ENCODE peak calls at places on chromosomes 4 and X, in eight cellular contexts. R, U, G, E, P, L, X and W are unnamed samples.

GRCh38 chr4:52192697-52193096 is 141.6 kb downstream of the SPATA18 start:
- DNase-seq in R (no peak), U (no peak), G (no peak), E (no peak), P (no peak), L (no peak), X (no peak), W (no peak)

GRCh38 chr4:76275486-76276126 is 24.1 kb downstream of the FAM47E start:
- DNase-seq in R (peak), U (no peak), G (no peak), E (no peak), P (no peak), L (no peak), X (no peak), W (no peak)

GRCh38 chr4:108972613-108973283 is 209.9 kb upstream of the ETNPPL start:
- DNase-seq in R (no peak), U (no peak), G (no peak), E (no peak), P (no peak), L (no peak), X (no peak), W (no peak)

GRCh38 chrX:96052078-96052477 is 632.6 kb upstream of the DIAPH2 start:
- DNase-seq in R (no peak), U (no peak), G (no peak), E (no peak), P (no peak), L (no peak), X (no peak), W (no peak)

GRCh38 chr4:97027989-97028388 is 1115.3 kb downstream of the STPG2 start:
- DNase-seq in R (no peak), U (no peak), G (no peak), E (no peak), P (no peak), L (no peak), X (no peak), W (no peak)

GRCh38 chr4:158065176-158065575 is 107.6 kb downstream of the GASK1B start:
- DNase-seq in R (no peak), U (no peak), G (no peak), E (no peak), P (peak), L (no peak), X (no peak), W (no peak)

GRCh38 chr4:140052050-140052449 is 101.9 kb downstream of the MAML3 start:
- DNase-seq in R (peak), U (peak), G (peak), E (peak), P (peak), L (peak), X (no peak), W (peak)

GRCh38 chr4:13511101-13511500 is 27.0 kb upstream of the RAB28 start:
- DNase-seq in R (no peak), U (no peak), G (no peak), E (no peak), P (no peak), L (no peak), X (no peak), W (no peak)

GRCh38 chrX:68292471-68292870 is 140.8 kb downstream of the OPHN1 start:
- DNase-seq in R (no peak), U (no peak), G (no peak), E (no peak), P (no peak), L (no peak), X (no peak), W (no peak)

GRCh38 chr4:181897935-181898334 is 345.3 kb upstream of the TENM3 start:
- DNase-seq in R (peak), U (no peak), G (no peak), E (no peak), P (no peak), L (no peak), X (no peak), W (no peak)

GRCh38 chr4:6332042-6332668 is 62.5 kb downstream of the WFS1 start:
- DNase-seq in R (no peak), U (peak), G (no peak), E (peak), P (peak), L (no peak), X (no peak), W (no peak)

GRCh38 chr4:145484240-145484846 is 2.7 kb downstream of the SMAD1 start:
- DNase-seq in R (no peak), U (no peak), G (no peak), E (no peak), P (no peak), L (no peak), X (no peak), W (no peak)

GRCh38 chr4:83858121-83858520 is 322.2 kb downstream of the GPAT3 start:
- DNase-seq in R (no peak), U (no peak), G (no peak), E (no peak), P (no peak), L (no peak), X (no peak), W (no peak)

GRCh38 chr4:71211748-71212147 is 127.1 kb upstream of the SLC4A4 start:
- DNase-seq in R (peak), U (no peak), G (no peak), E (no peak), P (no peak), L (no peak), X (no peak), W (no peak)

GRCh38 chrX:54482839-54483593 is 13.0 kb downstream of the FGD1 start:
- DNase-seq in R (peak), U (no peak), G (no peak), E (no peak), P (peak), L (no peak), X (no peak), W (peak)

GRCh38 chrX:153734871-153735270 is 10.2 kb downstream of the ABCD1 start:
- DNase-seq in R (no peak), U (no peak), G (no peak), E (no peak), P (no peak), L (no peak), X (no peak), W (no peak)

GRCh38 chrX:137119049-137119448 is 85.3 kb upstream of the GPR101 start:
- DNase-seq in R (no peak), U (no peak), G (no peak), E (no peak), P (no peak), L (no peak), X (no peak), W (no peak)

GRCh38 chr4:157217708-157218107 is 2.8 kb upstream of the GRIA2 start:
- DNase-seq in R (peak), U (no peak), G (no peak), E (no peak), P (peak), L (no peak), X (no peak), W (no peak)

GRCh38 chr4:30862176-30862575 is 142.0 kb downstream of the PCDH7 start:
- DNase-seq in R (no peak), U (no peak), G (no peak), E (no peak), P (no peak), L (no peak), X (no peak), W (no peak)

GRCh38 chrX:130801901-130802300 is 101.1 kb downstream of the ENOX2 start:
- DNase-seq in R (peak), U (no peak), G (no peak), E (no peak), P (peak), L (no peak), X (no peak), W (no peak)

GRCh38 chr4:190017357-190018200 is 9.5 kb downstream of the FRG2 start:
- DNase-seq in R (peak), U (no peak), G (no peak), E (peak), P (peak), L (no peak), X (no peak), W (no peak)

GRCh38 chrX:71095971-71096701 is 485 bp downstream of the FOXO4 start:
- DNase-seq in R (no peak), U (no peak), G (no peak), E (no peak), P (no peak), L (no peak), X (no peak), W (no peak)

GRCh38 chr4:24686866-24687672 is 102.7 kb upstream of the DHX15 start:
- DNase-seq in R (peak), U (no peak), G (no peak), E (no peak), P (peak), L (no peak), X (no peak), W (no peak)

GRCh38 chrX:69060631-69061408 is 104.4 kb downstream of the PJA1 start:
- DNase-seq in R (peak), U (no peak), G (peak), E (no peak), P (peak), L (peak), X (no peak), W (peak)

GRCh38 chrX:2397648-2398340 is 103.0 kb downstream of the DHRSX start:
- DNase-seq in R (no peak), U (no peak), G (no peak), E (no peak), P (no peak), L (no peak), X (no peak), W (no peak)

GRCh38 chrX:109140463-109140862 is 341.4 kb downstream of the GUCY2F start:
- DNase-seq in R (no peak), U (no peak), G (no peak), E (no peak), P (no peak), L (no peak), X (no peak), W (no peak)

GRCh38 chr4:1180663-1181062 is 8.3 kb upstream of the SPON2 start:
- DNase-seq in R (no peak), U (no peak), G (no peak), E (no peak), P (no peak), L (no peak), X (no peak), W (no peak)

GRCh38 chr4:4791299-4791798 is 68.1 kb upstream of the MSX1 start:
- DNase-seq in R (peak), U (no peak), G (no peak), E (no peak), P (peak), L (no peak), X (no peak), W (no peak)

GRCh38 chr4:77305766-77306165 is 148.8 kb downstream of the CCNG2 start:
- DNase-seq in R (no peak), U (no peak), G (no peak), E (no peak), P (no peak), L (no peak), X (no peak), W (no peak)

GRCh38 chrX:133417364-133417763 is 2.1 kb upstream of the GPC4 start:
- DNase-seq in R (no peak), U (no peak), G (no peak), E (no peak), P (peak), L (no peak), X (no peak), W (no peak)

GRCh38 chr4:113574636-113575103 is 186.9 kb downstream of the CAMK2D start:
- DNase-seq in R (peak), U (no peak), G (no peak), E (no peak), P (no peak), L (no peak), X (no peak), W (no peak)

GRCh38 chrX:140508958-140509357 is 4.1 kb upstream of the SOX3 start:
- DNase-seq in R (no peak), U (no peak), G (no peak), E (no peak), P (no peak), L (no peak), X (no peak), W (no peak)

GRCh38 chrX:140510306-140510676 is 5.4 kb upstream of the SOX3 start:
- DNase-seq in R (no peak), U (no peak), G (no peak), E (no peak), P (peak), L (no peak), X (no peak), W (no peak)

GRCh38 chrX:140509468-140510305 is 4.8 kb upstream of the SOX3 start:
- DNase-seq in R (no peak), U (no peak), G (no peak), E (no peak), P (peak), L (no peak), X (no peak), W (no peak)

GRCh38 chrX:140507982-140508305 is 3.1 kb upstream of the SOX3 start:
- DNase-seq in R (peak), U (no peak), G (no peak), E (no peak), P (peak), L (no peak), X (no peak), W (no peak)

GRCh38 chrX:140510895-140511295 is 6.0 kb upstream of the SOX3 start:
- DNase-seq in R (no peak), U (no peak), G (no peak), E (no peak), P (peak), L (no peak), X (no peak), W (no peak)
- H3K4me3 ChIP-seq in R (no peak), U (no peak), G (no peak), E (no peak), P (peak), L (no peak), X (no peak), W (no peak)

GRCh38 chr4:101315041-101315440 is 32.3 kb downstream of the PPP3CA start:
- DNase-seq in R (no peak), U (no peak), G (no peak), E (no peak), P (no peak), L (no peak), X (no peak), W (no peak)
- H3K27ac ChIP-seq in R (no peak), U (no peak), G (no peak), E (no peak), P (no peak), L (no peak), X (no peak), W (no peak)

GRCh38 chr4:141647982-141648381 is 11.6 kb downstream of the IL15 start:
- DNase-seq in R (no peak), U (no peak), G (no peak), E (no peak), P (no peak), L (no peak), X (no peak), W (no peak)
- TF ChIP-seq CTCF in R (no peak), U (no peak), G (no peak), E (no peak), P (no peak), L (no peak), X (no peak), W (no peak)

DNA sequence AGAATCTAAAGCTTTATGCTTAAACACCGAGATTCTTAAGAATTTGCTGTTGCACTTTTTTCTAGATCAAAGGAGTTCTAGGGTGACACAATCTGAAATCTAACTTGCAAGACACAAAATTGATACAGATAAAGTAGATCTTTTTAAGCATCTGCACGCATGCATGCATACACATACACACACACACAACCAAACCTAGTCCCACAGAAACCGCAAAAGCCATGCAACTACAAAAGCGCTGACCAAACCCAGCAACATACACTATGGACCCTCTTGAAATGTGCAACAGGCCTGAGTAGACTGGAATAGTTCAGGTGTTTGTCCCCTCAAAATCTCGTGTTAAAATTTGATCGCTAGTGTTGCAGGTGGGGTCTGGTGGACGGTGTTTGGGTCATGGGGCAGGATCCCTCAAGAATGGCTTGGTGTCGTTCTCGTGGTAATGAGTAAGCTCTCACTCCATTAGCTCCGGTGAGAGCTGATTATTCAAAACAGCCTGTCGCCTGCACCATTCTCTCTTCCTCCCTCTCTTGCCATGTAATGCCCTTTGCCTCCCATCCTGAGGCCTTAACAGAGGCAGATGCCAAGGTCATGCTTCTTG is 52.7 kb downstream of the IRF2 start:
- DNase-seq in R (no peak), U (no peak), G (no peak), E (no peak), P (no peak), L (no peak), X (no peak), W (no peak)
- H3K4me3 ChIP-seq in R (no peak), U (no peak), G (no peak), E (no peak), P (no peak), L (no peak), X (no peak), W (no peak)

GRCh38 chrX:151396827-151397740 is at the start of gene VMA21:
- DNase-seq in R (peak), U (peak), G (peak), E (peak), P (peak), L (peak), X (no peak), W (peak)

GRCh38 chrX:151397741-151398070 is 700 bp downstream of the VMA21 start:
- DNase-seq in R (no peak), U (no peak), G (no peak), E (no peak), P (peak), L (no peak), X (no peak), W (no peak)

GRCh38 chrX:151398346-151398745 is 1.3 kb downstream of the VMA21 start:
- DNase-seq in R (no peak), U (no peak), G (no peak), E (no peak), P (no peak), L (no peak), X (no peak), W (no peak)

GRCh38 chrX:151393514-151393913 is 3.5 kb upstream of the VMA21 start:
- DNase-seq in R (no peak), U (no peak), G (no peak), E (no peak), P (peak), L (no peak), X (no peak), W (no peak)

GRCh38 chrX:151396042-151396826 is 772 bp upstream of the VMA21 start:
- DNase-seq in R (no peak), U (no peak), G (peak), E (no peak), P (peak), L (peak), X (no peak), W (no peak)
- H3K27ac ChIP-seq in R (peak), U (peak), G (peak), E (peak), P (no peak), L (peak), X (peak), W (peak)

GRCh38 chrX:51334276-51334675 is 1.7 kb downstream of the NUDT10 start:
- DNase-seq in R (no peak), U (no peak), G (no peak), E (no peak), P (no peak), L (no peak), X (no peak), W (no peak)

GRCh38 chrX:51332188-51332942 is at the start of gene NUDT10:
- DNase-seq in R (peak), U (peak), G (peak), E (peak), P (peak), L (peak), X (no peak), W (peak)

GRCh38 chrX:51336584-51336983 is 4.0 kb downstream of the NUDT10 start:
- DNase-seq in R (peak), U (peak), G (peak), E (no peak), P (peak), L (no peak), X (peak), W (no peak)
- TF ChIP-seq CTCF in R (peak), U (peak), G (peak), E (peak), P (peak), L (peak), X (peak), W (no peak)

DNA sequence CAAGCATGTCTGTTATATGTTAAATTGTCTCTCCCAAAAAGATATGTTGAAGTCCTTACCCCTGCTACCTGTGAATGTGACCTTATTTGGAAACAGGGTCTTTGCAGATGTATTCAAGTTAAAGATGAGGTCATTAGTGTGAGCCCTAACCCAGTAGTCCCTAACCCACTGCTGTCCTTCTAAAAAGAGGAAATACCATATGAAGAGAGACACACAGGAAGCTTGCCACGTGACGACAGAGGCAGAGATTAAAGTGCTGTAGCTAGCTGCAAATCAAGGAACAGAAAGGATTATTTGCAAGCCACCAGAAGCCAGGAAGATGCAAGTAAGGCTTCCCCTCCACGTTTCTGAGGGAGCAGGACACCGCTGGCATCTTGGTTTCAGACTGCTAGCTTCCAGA is 150.1 kb downstream of the HNRNPD start:
- DNase-seq in R (no peak), U (peak), G (no peak), E (no peak), P (peak), L (peak), X (no peak), W (no peak)
- H3K4me3 ChIP-seq in R (no peak), U (no peak), G (no peak), E (no peak), P (no peak), L (no peak), X (no peak), W (no peak)

DNA sequence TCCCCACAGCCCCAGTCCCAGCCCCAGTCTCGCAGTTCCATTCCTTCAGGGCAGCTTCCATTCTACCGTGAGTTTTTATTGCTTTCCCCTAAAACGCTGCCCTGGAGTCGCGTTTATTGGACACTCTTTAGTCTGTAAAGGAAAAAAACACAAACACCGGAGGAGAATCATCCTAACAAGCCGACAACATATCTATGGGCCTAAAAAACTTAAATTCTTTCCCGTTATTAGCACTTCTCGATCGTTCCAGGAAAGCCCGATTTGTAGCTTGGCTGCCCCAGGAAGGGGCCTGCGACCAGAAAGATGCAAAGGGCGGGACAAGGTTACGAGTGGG is 178.5 kb downstream of the CBR4 start:
- DNase-seq in R (no peak), U (no peak), G (no peak), E (no peak), P (no peak), L (no peak), X (no peak), W (no peak)
- H3K27ac ChIP-seq in R (peak), U (peak), G (peak), E (peak), P (no peak), L (peak), X (peak), W (no peak)

GRCh38 chrX:120380699-120381098 is 18.8 kb downstream of the ATP1B4 start:
- DNase-seq in R (peak), U (no peak), G (no peak), E (no peak), P (peak), L (no peak), X (no peak), W (no peak)
- TF ChIP-seq CTCF in R (peak), U (no peak), G (no peak), E (peak), P (peak), L (no peak), X (peak), W (no peak)